ENCODE peak calls at places on chromosomes 3 and 15, in ten cellular contexts. D, B, O, J, C, X, W, P, Z and S are unnamed samples. For H3K36me3, the result is how much of the 10 kb centered on the place peaks cover.

GRCh38 chr15:92906563-92907081 is 6.5 kb downstream of the CHD2 start:
- DNase-seq in W (peak), B (peak), J (peak), O (no peak), Z (peak), D (no peak), X (no peak), P (peak), C (peak), S (no peak)

GRCh38 chr15:99403597-99403996 is 152.3 kb downstream of the LRRC28 start:
- DNase-seq in O (peak), B (peak), X (no peak), D (no peak), P (no peak), C (no peak), Z (no peak), W (no peak), J (no peak), S (no peak)

GRCh38 chr3:27880969-27881892 is 159.1 kb upstream of the EOMES start:
- DNase-seq in J (peak), W (no peak), D (peak), P (no peak), O (no peak), C (no peak), X (no peak), Z (no peak), B (no peak), S (no peak)

GRCh38 chr15:40990789-40991188 is 37.5 kb downstream of the CHAC1 start:
- DNase-seq in C (no peak), W (no peak), P (no peak), J (no peak), D (no peak), O (no peak), Z (no peak), B (no peak), X (no peak), S (no peak)

GRCh38 chr3:14453841-14454630 is 51.6 kb downstream of the SLC6A6 start:
- DNase-seq in Z (no peak), P (no peak), O (no peak), J (no peak), W (no peak), B (no peak), D (no peak), X (no peak), C (no peak), S (no peak)

GRCh38 chr15:86336051-86336788 is 256.5 kb downstream of the AGBL1 start:
- DNase-seq in J (peak), W (no peak), Z (no peak), O (no peak), D (no peak), B (peak), C (no peak), P (peak), X (no peak), S (no peak)

GRCh38 chr3:103126111-103126510 is 691.3 kb downstream of the ZPLD1 start:
- DNase-seq in Z (no peak), O (no peak), X (peak), B (no peak), P (no peak), D (peak), W (no peak), C (no peak), J (no peak), S (no peak)

GRCh38 chr15:94671845-94672524 is 440.6 kb downstream of the MCTP2 start:
- DNase-seq in B (peak), C (peak), Z (peak), D (peak), W (no peak), P (peak), J (no peak), X (peak), O (no peak), S (no peak)

GRCh38 chr3:120157681-120158080 is 63.4 kb upstream of the GSK3B start:
- DNase-seq in Z (no peak), J (no peak), C (no peak), B (no peak), W (no peak), O (no peak), D (no peak), P (no peak), X (no peak), S (no peak)

GRCh38 chr3:192915306-192915705 is 2.4 kb downstream of the MB21D2 start:
- DNase-seq in Z (peak), D (peak), C (no peak), B (peak), J (peak), X (peak), O (peak), P (peak), W (no peak), S (no peak)

GRCh38 chr15:65796610-65797012 is 4.5 kb upstream of the DENND4A start:
- DNase-seq in J (no peak), X (peak), W (no peak), B (peak), C (peak), Z (peak), P (peak), O (no peak), D (no peak), S (no peak)

GRCh38 chr15:71916834-71917233 is 106.5 kb downstream of the NR2E3 start:
- DNase-seq in O (peak), C (no peak), B (no peak), X (no peak), W (no peak), Z (no peak), J (no peak), P (no peak), D (no peak), S (no peak)

GRCh38 chr3:94626599-94626998 is 563.7 kb downstream of the NSUN3 start:
- DNase-seq in W (no peak), O (no peak), C (no peak), P (no peak), Z (no peak), J (no peak), D (no peak), X (no peak), B (no peak), S (no peak)

GRCh38 chr3:120349819-120350125 is 618 bp upstream of the LRRC58 start:
- DNase-seq in D (no peak), O (no peak), Z (no peak), B (no peak), J (no peak), C (no peak), P (no peak), W (no peak), X (no peak), S (no peak)

GRCh38 chr15:40445411-40446055 is 4.8 kb downstream of the BAHD1 start:
- DNase-seq in B (peak), C (no peak), J (no peak), X (peak), W (no peak), Z (no peak), O (no peak), D (no peak), P (peak), S (no peak)

GRCh38 chr15:100708916-100709315 is 106.5 kb downstream of the ASB7 start:
- DNase-seq in P (no peak), Z (no peak), B (no peak), D (no peak), C (no peak), X (no peak), J (no peak), W (no peak), O (no peak), S (no peak)

GRCh38 chr15:74400313-74400850 is 32.9 kb upstream of the CYP11A1 start:
- DNase-seq in P (no peak), Z (no peak), W (no peak), B (no peak), C (no peak), J (no peak), X (no peak), O (no peak), D (no peak), S (no peak)
- H3K9ac ChIP-seq in P (peak), Z (no peak), W (peak), B (peak), C (peak), J (no peak), X (no peak), O (no peak), D (no peak), S (peak)

DNA sequence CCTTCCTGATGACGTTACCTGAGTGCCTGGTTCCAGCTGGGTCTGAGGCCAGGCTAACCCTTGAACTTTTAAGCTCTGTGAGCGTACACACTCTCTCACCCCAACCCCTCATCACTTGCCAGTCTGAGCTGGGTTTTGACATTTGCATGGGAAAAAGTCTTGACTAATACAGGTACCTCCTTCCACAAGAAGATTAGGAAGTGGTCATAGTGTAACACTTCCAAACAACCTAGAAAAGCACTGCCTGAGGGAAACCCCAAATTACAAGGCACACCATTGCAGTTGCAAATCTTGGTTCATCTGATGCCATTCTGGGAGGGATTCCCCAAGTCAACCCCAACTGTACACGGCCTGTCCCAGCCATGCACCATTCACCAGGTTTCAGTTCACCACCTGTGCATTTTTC is 499.8 kb downstream of the FOXP1 start:
- DNase-seq in W (no peak), X (no peak), Z (no peak), D (no peak), P (no peak), O (no peak), J (peak), C (no peak), B (no peak), S (no peak)
- H3K36me3 ChIP-seq in W (under half), X (under half), Z (under half), D (under half), P (under half), O (under half), J (under half), C (under half), B (under half), S (under half)

DNA sequence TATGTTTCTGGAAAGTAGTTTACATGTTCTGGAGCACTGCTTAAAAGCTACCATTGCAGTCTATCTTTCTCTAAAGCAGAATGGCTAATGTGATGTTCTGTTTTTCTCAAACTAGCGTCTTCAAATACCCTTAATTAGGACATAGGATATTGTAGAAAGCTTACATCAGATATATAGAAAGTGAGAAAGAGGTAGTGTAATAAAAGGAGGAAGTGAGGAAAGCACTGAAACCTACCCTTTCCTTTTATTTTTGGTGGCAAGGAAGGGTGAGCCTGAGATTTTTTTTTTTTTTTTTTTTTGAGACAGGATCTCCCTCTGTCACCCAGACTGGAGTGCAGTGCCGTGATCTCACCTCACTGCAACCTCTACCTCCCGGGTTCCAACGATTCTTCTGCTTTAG is 9.4 kb downstream of the SENP2 start:
- DNase-seq in P (no peak), O (no peak), B (no peak), D (no peak), J (no peak), X (no peak), W (no peak), C (no peak), Z (no peak), S (peak)
- H3K9ac ChIP-seq in P (no peak), O (no peak), B (no peak), D (no peak), J (no peak), X (no peak), W (no peak), C (no peak), Z (no peak), S (peak)

DNA sequence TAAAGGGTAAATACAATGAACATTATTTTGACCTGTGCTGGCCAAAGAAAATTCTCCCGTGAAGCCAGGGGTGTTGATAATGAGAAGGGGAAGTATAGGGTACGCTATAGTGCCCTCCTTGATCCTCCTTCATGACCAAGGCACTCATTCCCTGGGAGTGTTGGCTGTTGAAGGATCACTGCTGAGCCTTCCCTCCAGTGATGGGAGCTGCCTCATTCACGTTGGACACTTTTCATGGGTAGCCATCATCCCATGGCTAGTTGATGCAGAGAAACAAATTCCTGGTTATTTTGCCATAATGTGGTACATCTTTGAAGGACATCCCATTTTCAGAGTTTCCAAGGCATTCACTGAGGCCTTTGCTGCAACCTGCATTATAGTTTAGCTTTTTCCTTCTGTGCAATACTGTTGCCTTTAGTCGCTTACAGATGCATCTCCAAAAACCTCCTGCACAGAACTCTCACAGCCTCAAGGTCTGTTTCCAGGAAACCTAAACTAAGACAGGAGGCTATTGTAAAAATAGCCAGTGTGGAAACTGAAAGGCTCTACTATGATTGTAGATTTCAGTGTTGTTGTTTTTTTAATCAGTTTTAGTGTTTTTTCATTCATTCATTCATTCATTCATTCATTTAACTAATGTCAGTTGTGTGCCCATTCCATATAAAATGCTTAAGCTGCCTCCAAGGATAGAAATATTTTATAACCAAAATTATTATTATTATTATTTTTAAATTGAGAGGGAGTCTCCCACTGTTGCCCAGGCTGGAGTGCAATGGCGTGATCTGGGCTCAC is 40.8 kb downstream of the TGFBR2 start:
- DNase-seq in J (no peak), C (no peak), D (no peak), Z (no peak), O (no peak), P (no peak), B (no peak), X (no peak), W (no peak), S (no peak)
- H3K36me3 ChIP-seq in J (under half), C (under half), D (under half), Z (under half), O (under half), P (half or more), B (half or more), X (under half), W (half or more), S (under half)

DNA sequence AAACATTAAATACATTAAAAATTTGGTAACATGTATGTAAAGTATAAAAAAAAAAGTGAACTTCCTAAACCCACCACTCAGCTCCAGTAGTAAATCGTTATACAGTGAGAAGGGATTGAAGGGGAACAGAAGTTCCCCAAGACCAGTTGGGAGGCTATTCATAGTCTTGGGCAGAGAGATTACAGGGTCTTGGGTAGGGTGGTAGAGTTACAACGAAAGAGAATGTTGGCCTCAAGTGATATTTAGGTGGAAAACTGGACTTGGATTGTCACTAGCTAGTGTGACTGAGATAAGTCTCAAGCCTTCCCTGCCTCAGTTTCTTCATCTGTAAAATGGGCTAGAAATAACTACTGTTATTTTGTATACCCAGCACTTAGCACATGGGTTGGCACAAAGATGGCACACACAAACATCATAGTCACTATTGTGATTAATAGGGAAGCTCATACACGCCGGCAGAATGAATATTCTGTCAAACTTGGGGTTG is 431 bp upstream of the YEATS2 start:
- DNase-seq in C (no peak), Z (no peak), O (no peak), P (no peak), X (no peak), J (no peak), B (no peak), W (no peak), D (no peak), S (no peak)
- H3K9ac ChIP-seq in C (peak), Z (peak), O (peak), P (peak), X (peak), J (peak), B (peak), W (peak), D (peak), S (peak)

GRCh38 chr3:52683611-52684010 is 2.1 kb downstream of the PBRM1 start:
- DNase-seq in B (no peak), C (no peak), P (no peak), W (no peak), Z (no peak), X (peak), J (no peak), D (no peak), O (no peak), S (no peak)
- H3K36me3 ChIP-seq in B (under half), C (under half), P (under half), W (under half), Z (under half), X (under half), J (under half), D (under half), O (under half), S (under half)

DNA sequence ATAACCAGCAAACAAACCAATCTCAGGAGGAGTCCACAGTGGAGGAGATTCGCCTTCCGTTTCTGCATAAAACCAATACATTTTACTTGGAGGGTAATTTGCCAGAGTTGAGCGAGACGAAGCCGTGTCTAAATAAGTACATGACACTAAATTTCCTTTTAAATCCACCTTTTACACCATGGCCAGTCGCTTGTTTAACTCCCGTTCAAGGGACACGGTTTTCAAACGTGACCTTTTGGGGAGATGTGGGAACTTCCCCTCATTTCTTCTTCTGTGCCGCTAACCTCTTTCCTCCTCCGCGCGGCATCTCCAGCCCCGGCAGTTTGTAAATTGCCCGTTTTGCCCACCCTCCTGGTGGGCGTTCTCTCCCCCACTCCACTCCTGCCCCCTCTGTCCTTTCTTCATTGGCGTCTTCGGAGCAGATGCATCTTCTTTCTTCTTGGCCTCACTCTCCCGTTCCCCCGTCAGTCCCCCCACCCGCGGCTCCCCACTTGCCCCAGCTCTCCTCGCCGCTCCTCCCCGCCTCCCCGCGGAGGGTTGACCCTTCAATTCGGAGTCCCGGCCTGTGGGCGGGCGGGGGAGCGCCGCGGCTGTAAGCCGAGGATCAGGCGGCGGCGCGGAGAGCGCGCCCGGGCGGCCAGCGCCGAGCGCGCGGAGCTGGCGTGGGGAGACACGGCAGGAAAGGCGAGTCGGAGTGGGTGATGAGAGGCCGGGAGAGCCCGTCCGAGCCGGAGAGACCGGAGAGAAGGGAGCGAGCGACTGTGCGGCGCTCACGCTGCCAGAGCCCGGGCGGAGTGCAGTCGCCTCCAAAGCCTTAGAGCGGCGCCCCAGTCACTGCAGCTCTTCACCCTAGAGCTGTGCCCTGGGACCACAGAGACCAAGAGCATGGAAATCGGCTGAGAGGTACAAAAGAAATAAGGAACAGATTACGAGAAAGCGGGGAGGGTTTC is at the start of gene NLGN1:
- DNase-seq in C (peak), O (peak), Z (peak), X (peak), B (peak), D (peak), P (peak), W (no peak), J (peak), S (no peak)
- H3K9ac ChIP-seq in C (no peak), O (peak), Z (peak), X (no peak), B (no peak), D (peak), P (peak), W (no peak), J (peak), S (no peak)